ENCODE peak calls at places on chromosome 16, in eight cellular contexts. C, F, J, Y, W, Q, L and S are unnamed samples.

GRCh38 chr16:89065445-89065795 is 28.2 kb upstream of the ACSF3 start:
- DNase-seq in C (no peak), F (no peak), J (no peak), Y (no peak), W (no peak), Q (no peak), L (no peak), S (no peak)

GRCh38 chr16:12186774-12187335 is 210.3 kb downstream of the SNX29 start:
- DNase-seq in C (no peak), F (no peak), J (no peak), Y (no peak), W (no peak), Q (no peak), L (no peak), S (no peak)

GRCh38 chr16:50584033-50584722 is 36.0 kb downstream of the NKD1 start:
- DNase-seq in C (no peak), F (no peak), J (no peak), Y (no peak), W (no peak), Q (no peak), L (no peak), S (no peak)

GRCh38 chr16:50627419-50627818 is 53.7 kb downstream of the SNX20 start:
- DNase-seq in C (peak), F (peak), J (peak), Y (no peak), W (peak), Q (no peak), L (peak), S (peak)

GRCh38 chr16:5077304-5077703 is 5.7 kb downstream of the ALG1 start:
- DNase-seq in C (no peak), F (no peak), J (no peak), Y (no peak), W (no peak), Q (no peak), L (no peak), S (no peak)

GRCh38 chr16:20612551-20613470 is 36.6 kb upstream of the ACSM2B start:
- DNase-seq in C (no peak), F (no peak), J (no peak), Y (no peak), W (peak), Q (peak), L (no peak), S (no peak)

GRCh38 chr16:70685938-70686375 is at the start of gene MTSS2:
- DNase-seq in C (peak), F (peak), J (peak), Y (no peak), W (peak), Q (peak), L (peak), S (peak)

GRCh38 chr16:69691980-69692911 is 34.1 kb downstream of the NQO1 start:
- DNase-seq in C (no peak), F (peak), J (no peak), Y (peak), W (no peak), Q (no peak), L (no peak), S (no peak)

GRCh38 chr16:76483510-76483909 is 206.3 kb downstream of the CNTNAP4 start:
- DNase-seq in C (no peak), F (no peak), J (no peak), Y (no peak), W (no peak), Q (no peak), L (no peak), S (no peak)

GRCh38 chr16:31427441-31428276 is 501 bp downstream of the COX6A2 start:
- DNase-seq in C (peak), F (peak), J (no peak), Y (no peak), W (no peak), Q (peak), L (peak), S (no peak)

GRCh38 chr16:14529010-14529669 is 100.9 kb downstream of the PARN start:
- DNase-seq in C (peak), F (peak), J (peak), Y (peak), W (peak), Q (peak), L (peak), S (peak)

GRCh38 chr16:79776243-79776884 is 175.8 kb upstream of the MAF start:
- DNase-seq in C (peak), F (peak), J (peak), Y (no peak), W (no peak), Q (peak), L (no peak), S (no peak)

GRCh38 chr16:58197314-58198012 is 443 bp downstream of the CSNK2A2 start:
- DNase-seq in C (no peak), F (peak), J (peak), Y (no peak), W (peak), Q (no peak), L (no peak), S (no peak)

GRCh38 chr16:87316450-87316922 is 706 bp downstream of the C16orf95 start:
- DNase-seq in C (no peak), F (no peak), J (no peak), Y (no peak), W (no peak), Q (no peak), L (no peak), S (no peak)

GRCh38 chr16:89738072-89738377 is 16.7 kb downstream of the ZNF276 start:
- DNase-seq in C (no peak), F (no peak), J (no peak), Y (no peak), W (no peak), Q (no peak), L (no peak), S (no peak)

GRCh38 chr16:87945351-87946042 is 5.7 kb upstream of the BANP start:
- DNase-seq in C (peak), F (peak), J (peak), Y (peak), W (peak), Q (peak), L (no peak), S (peak)

GRCh38 chr16:55189975-55190636 is 133.9 kb upstream of the IRX6 start:
- DNase-seq in C (no peak), F (no peak), J (peak), Y (no peak), W (no peak), Q (no peak), L (no peak), S (no peak)

GRCh38 chr16:70250748-70251650 is 741 bp downstream of the EXOSC6 start:
- DNase-seq in C (peak), F (peak), J (peak), Y (no peak), W (peak), Q (no peak), L (no peak), S (no peak)

GRCh38 chr16:70478912-70479341 is 24.5 kb downstream of the FCSK start:
- DNase-seq in C (peak), F (no peak), J (no peak), Y (no peak), W (no peak), Q (no peak), L (no peak), S (no peak)

GRCh38 chr16:72404299-72404698 is 232.3 kb upstream of the PMFBP1 start:
- DNase-seq in C (no peak), F (no peak), J (no peak), Y (peak), W (no peak), Q (no peak), L (no peak), S (no peak)

GRCh38 chr16:28165549-28166046 is 46.2 kb downstream of the XPO6 start:
- DNase-seq in C (no peak), F (no peak), J (no peak), Y (no peak), W (no peak), Q (no peak), L (no peak), S (no peak)

GRCh38 chr16:51147776-51148673 is 3.0 kb downstream of the SALL1 start:
- DNase-seq in C (no peak), F (no peak), J (peak), Y (no peak), W (no peak), Q (no peak), L (no peak), S (no peak)

GRCh38 chr16:9091867-9092281 is 430 bp downstream of the HAPSTR1 start:
- DNase-seq in C (no peak), F (peak), J (no peak), Y (no peak), W (peak), Q (peak), L (peak), S (peak)

GRCh38 chr16:65284583-65284982 is 162.7 kb upstream of the CDH11 start:
- DNase-seq in C (no peak), F (no peak), J (no peak), Y (no peak), W (no peak), Q (no peak), L (no peak), S (no peak)

GRCh38 chr16:25633549-25633948 is 58.2 kb upstream of the HS3ST4 start:
- DNase-seq in C (no peak), F (peak), J (no peak), Y (no peak), W (no peak), Q (no peak), L (no peak), S (no peak)

GRCh38 chr16:25635449-25635848 is 56.3 kb upstream of the HS3ST4 start:
- DNase-seq in C (no peak), F (no peak), J (no peak), Y (no peak), W (no peak), Q (no peak), L (no peak), S (no peak)

DNA sequence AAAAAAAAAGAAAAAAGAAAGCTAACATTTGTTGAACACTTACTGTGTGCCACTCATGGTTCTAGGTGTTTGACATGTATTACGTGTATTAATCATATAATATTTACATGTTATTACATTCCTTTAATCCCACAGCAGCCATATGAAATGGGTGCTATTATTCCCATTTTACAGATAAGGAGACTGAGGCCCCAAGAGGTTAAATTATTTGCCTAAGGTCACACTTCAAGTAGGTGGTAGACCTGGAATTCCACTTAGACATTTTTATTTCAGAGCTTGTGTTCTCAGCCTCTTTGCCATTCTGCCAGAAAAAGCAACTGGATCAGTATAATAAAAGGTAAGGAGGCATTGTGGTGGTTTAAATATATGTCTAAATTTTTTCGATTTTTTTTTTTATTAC is 55.1 kb upstream of the HS3ST4 start:
- DNase-seq in C (no peak), F (no peak), J (no peak), Y (no peak), W (no peak), Q (no peak), L (no peak), S (no peak)
- H3K27ac ChIP-seq in C (no peak), F (no peak), J (no peak), Y (no peak), W (no peak), Q (no peak), L (no peak), S (no peak)

DNA sequence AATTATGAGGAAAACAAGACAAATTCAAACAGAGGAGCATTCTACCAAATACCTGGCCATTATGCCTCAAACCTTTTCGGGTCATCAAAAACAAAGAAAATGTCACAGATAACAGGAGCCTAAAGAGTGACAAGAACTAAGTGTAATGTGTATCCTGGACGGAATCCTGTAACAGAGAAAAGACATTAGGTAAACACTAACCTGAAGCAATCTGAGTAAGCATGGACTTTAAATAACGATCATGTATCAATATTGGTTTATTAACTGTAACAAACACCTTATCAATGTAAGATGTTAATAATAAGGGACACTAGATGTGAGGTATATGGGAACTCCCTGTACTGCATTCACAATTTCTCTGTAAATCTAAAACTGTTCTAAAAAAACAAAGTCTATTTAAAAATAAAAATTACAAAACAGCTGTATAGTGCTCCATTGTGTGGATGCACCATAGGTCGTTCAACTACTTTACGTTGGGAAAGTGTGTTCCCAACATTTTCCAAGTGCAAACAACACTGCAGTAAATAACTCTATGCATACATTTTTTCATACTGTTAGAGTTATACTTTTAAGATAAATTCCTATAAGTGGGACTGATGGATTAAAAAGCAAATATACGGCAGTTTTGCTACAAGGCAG is 14.8 kb downstream of the CMC2 start:
- DNase-seq in C (no peak), F (no peak), J (no peak), Y (no peak), W (no peak), Q (no peak), L (no peak), S (no peak)
- H3K27ac ChIP-seq in C (no peak), F (no peak), J (no peak), Y (no peak), W (no peak), Q (no peak), L (no peak), S (no peak)

GRCh38 chr16:85090873-85091521 is 21.3 kb downstream of the CIBAR2 start:
- DNase-seq in C (no peak), F (no peak), J (no peak), Y (no peak), W (no peak), Q (no peak), L (no peak), S (no peak)

GRCh38 chr16:85089485-85089884 is 22.8 kb downstream of the CIBAR2 start:
- DNase-seq in C (no peak), F (no peak), J (no peak), Y (peak), W (peak), Q (peak), L (no peak), S (no peak)

GRCh38 chr16:85088570-85089214 is 23.6 kb downstream of the CIBAR2 start:
- DNase-seq in C (no peak), F (no peak), J (no peak), Y (no peak), W (no peak), Q (no peak), L (no peak), S (no peak)

GRCh38 chr16:85091522-85091910 is 20.8 kb downstream of the CIBAR2 start:
- DNase-seq in C (no peak), F (no peak), J (no peak), Y (no peak), W (peak), Q (no peak), L (no peak), S (no peak)

DNA sequence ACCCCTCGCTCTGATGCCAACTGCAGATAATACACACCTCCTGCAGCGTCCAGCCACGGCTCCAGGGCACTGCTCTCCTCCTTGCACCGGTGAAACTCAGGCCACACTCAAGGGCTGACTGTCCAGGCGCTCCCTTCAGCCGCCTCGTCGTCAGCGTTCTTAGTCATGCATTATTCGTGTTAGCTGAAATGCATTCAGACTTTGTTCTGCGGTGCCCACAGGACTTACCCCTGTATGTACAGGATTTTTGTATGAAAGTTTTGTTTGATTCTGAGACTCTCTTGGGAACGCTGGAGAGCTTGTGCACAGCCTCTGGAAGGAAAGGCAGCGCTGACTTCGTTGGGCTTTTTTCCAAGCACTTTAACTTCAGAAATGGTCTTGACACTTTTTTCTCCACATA is 22.1 kb downstream of the CIBAR2 start:
- DNase-seq in C (no peak), F (no peak), J (no peak), Y (no peak), W (no peak), Q (no peak), L (no peak), S (no peak)
- H3K27ac ChIP-seq in C (no peak), F (no peak), J (no peak), Y (no peak), W (peak), Q (no peak), L (no peak), S (no peak)

GRCh38 chr16:11177578-11178130 is 78.3 kb downstream of the SOCS1 start:
- DNase-seq in C (no peak), F (no peak), J (no peak), Y (no peak), W (no peak), Q (no peak), L (no peak), S (no peak)
- H3K27ac ChIP-seq in C (no peak), F (no peak), J (no peak), Y (no peak), W (no peak), Q (no peak), L (no peak), S (no peak)

GRCh38 chr16:78323315-78323714 is 223.9 kb downstream of the WWOX start:
- DNase-seq in C (no peak), F (no peak), J (no peak), Y (no peak), W (no peak), Q (no peak), L (no peak), S (no peak)
- H3K27ac ChIP-seq in C (no peak), F (no peak), J (no peak), Y (no peak), W (no peak), Q (no peak), L (no peak), S (no peak)